ENCODE peak calls at places on chromosomes 1 and 21, in nine cellular contexts. One of them, this sample, is unnamed.

GRCh38 chr1:204751883-204752687 is 66.5 kb upstream of the LRRN2 start:
- DNase-seq in uterus: no peak
- DNase-seq in tibial artery: no peak
- DNase-seq in SK-N-SH: no peak
- DNase-seq in endodermal cell: peak; percentile 86
- DNase-seq in esophagus squamous epithelium: no peak
- DNase-seq in ovary: no peak
- DNase-seq in heart left ventricle: no peak
- DNase-seq in thoracic aorta: no peak
- DNase-seq in this sample: no peak

GRCh38 chr21:28856588-28857250 is 136.0 kb downstream of the LTN1 start:
- DNase-seq in uterus: peak; percentile 20
- DNase-seq in tibial artery: no peak
- DNase-seq in SK-N-SH: no peak
- DNase-seq in endodermal cell: peak; percentile 61
- DNase-seq in esophagus squamous epithelium: no peak
- DNase-seq in ovary: no peak
- DNase-seq in heart left ventricle: no peak
- DNase-seq in thoracic aorta: no peak
- DNase-seq in this sample: no peak

GRCh38 chr1:179971563-179972496 is 17.2 kb downstream of the CEP350 start:
- DNase-seq in uterus: no peak
- DNase-seq in tibial artery: no peak
- DNase-seq in SK-N-SH: no peak
- DNase-seq in endodermal cell: no peak
- DNase-seq in esophagus squamous epithelium: no peak
- DNase-seq in ovary: no peak
- DNase-seq in heart left ventricle: no peak
- DNase-seq in thoracic aorta: no peak
- DNase-seq in this sample: no peak

GRCh38 chr1:229296541-229296941 is 25.6 kb downstream of the RAB4A start:
- DNase-seq in uterus: no peak
- DNase-seq in tibial artery: no peak
- DNase-seq in SK-N-SH: no peak
- DNase-seq in endodermal cell: no peak
- DNase-seq in esophagus squamous epithelium: no peak
- DNase-seq in ovary: no peak
- DNase-seq in heart left ventricle: peak; percentile 74
- DNase-seq in thoracic aorta: no peak
- DNase-seq in this sample: peak; percentile 67

GRCh38 chr1:899636-900317 is 23.9 kb upstream of the SAMD11 start:
- DNase-seq in uterus: no peak
- DNase-seq in tibial artery: no peak
- DNase-seq in SK-N-SH: peak; percentile 15
- DNase-seq in endodermal cell: peak; percentile 16
- DNase-seq in esophagus squamous epithelium: no peak
- DNase-seq in ovary: no peak
- DNase-seq in heart left ventricle: no peak
- DNase-seq in thoracic aorta: no peak
- DNase-seq in this sample: no peak

GRCh38 chr1:17198476-17199258 is 6.3 kb upstream of the PADI1 start:
- DNase-seq in uterus: no peak
- DNase-seq in tibial artery: peak; percentile 33
- DNase-seq in SK-N-SH: no peak
- DNase-seq in endodermal cell: peak; percentile 37
- DNase-seq in esophagus squamous epithelium: no peak
- DNase-seq in ovary: no peak
- DNase-seq in heart left ventricle: no peak
- DNase-seq in thoracic aorta: no peak
- DNase-seq in this sample: no peak

GRCh38 chr1:197948926-197949899 is 32.0 kb downstream of the LHX9 start:
- DNase-seq in uterus: no peak
- DNase-seq in tibial artery: no peak
- DNase-seq in SK-N-SH: no peak
- DNase-seq in endodermal cell: no peak
- DNase-seq in esophagus squamous epithelium: no peak
- DNase-seq in ovary: no peak
- DNase-seq in heart left ventricle: no peak
- DNase-seq in thoracic aorta: no peak
- DNase-seq in this sample: no peak

GRCh38 chr1:109388884-109389637 is 8.7 kb downstream of the SORT1 start:
- DNase-seq in uterus: no peak
- DNase-seq in tibial artery: no peak
- DNase-seq in SK-N-SH: no peak
- DNase-seq in endodermal cell: no peak
- DNase-seq in esophagus squamous epithelium: no peak
- DNase-seq in ovary: no peak
- DNase-seq in heart left ventricle: no peak
- DNase-seq in thoracic aorta: no peak
- DNase-seq in this sample: peak; percentile 42

GRCh38 chr1:199684686-199685273 is 342.7 kb upstream of the NR5A2 start:
- DNase-seq in uterus: no peak
- DNase-seq in tibial artery: no peak
- DNase-seq in SK-N-SH: peak; percentile 46
- DNase-seq in endodermal cell: peak; percentile 63
- DNase-seq in esophagus squamous epithelium: no peak
- DNase-seq in ovary: no peak
- DNase-seq in heart left ventricle: no peak
- DNase-seq in thoracic aorta: no peak
- DNase-seq in this sample: no peak

GRCh38 chr1:56151402-56151801 is 428.0 kb downstream of the PLPP3 start:
- DNase-seq in uterus: no peak
- DNase-seq in tibial artery: no peak
- DNase-seq in SK-N-SH: no peak
- DNase-seq in endodermal cell: no peak
- DNase-seq in esophagus squamous epithelium: no peak
- DNase-seq in ovary: no peak
- DNase-seq in heart left ventricle: no peak
- DNase-seq in thoracic aorta: no peak
- DNase-seq in this sample: no peak

GRCh38 chr1:8902765-8903164 is 24.3 kb upstream of the ENO1 start:
- DNase-seq in uterus: no peak
- DNase-seq in tibial artery: no peak
- DNase-seq in SK-N-SH: no peak
- DNase-seq in endodermal cell: no peak
- DNase-seq in esophagus squamous epithelium: no peak
- DNase-seq in ovary: no peak
- DNase-seq in heart left ventricle: no peak
- DNase-seq in thoracic aorta: no peak
- DNase-seq in this sample: no peak

GRCh38 chr1:152224093-152224492 is at the start of gene HRNR:
- DNase-seq in uterus: no peak
- DNase-seq in tibial artery: no peak
- DNase-seq in SK-N-SH: no peak
- DNase-seq in endodermal cell: no peak
- DNase-seq in esophagus squamous epithelium: no peak
- DNase-seq in ovary: no peak
- DNase-seq in heart left ventricle: no peak
- DNase-seq in thoracic aorta: no peak
- DNase-seq in this sample: no peak

DNA sequence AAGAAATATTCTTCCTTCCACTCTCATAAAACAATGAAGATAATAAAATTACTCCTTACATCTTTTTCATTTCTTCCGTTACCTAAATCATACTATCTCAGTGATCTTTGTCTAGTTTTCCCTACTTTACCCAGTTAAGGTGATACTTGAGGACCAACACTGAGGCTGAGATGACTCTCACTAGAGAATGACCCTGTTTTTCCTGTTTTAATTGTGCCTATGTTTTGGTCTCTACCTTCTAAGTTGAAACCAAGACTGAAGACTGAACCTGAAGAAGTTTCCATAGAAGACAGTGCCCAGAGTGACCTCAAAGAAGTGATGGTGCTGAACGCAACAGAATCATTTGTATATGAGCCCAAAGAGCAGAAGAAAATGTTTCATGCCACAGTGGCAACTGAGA is 25.1 kb downstream of the AIM2 start:
- DNase-seq in uterus: no peak
- DNase-seq in tibial artery: no peak
- DNase-seq in SK-N-SH: no peak
- DNase-seq in endodermal cell: no peak
- DNase-seq in esophagus squamous epithelium: no peak
- DNase-seq in ovary: no peak
- DNase-seq in heart left ventricle: no peak
- DNase-seq in thoracic aorta: no peak
- DNase-seq in this sample: no peak
- TF ChIP-seq CTCF in uterus: no peak
- TF ChIP-seq CTCF in tibial artery: no peak
- TF ChIP-seq CTCF in SK-N-SH: no peak
- TF ChIP-seq CTCF in endodermal cell: no peak
- TF ChIP-seq CTCF in esophagus squamous epithelium: no peak
- TF ChIP-seq CTCF in ovary: no peak
- TF ChIP-seq CTCF in heart left ventricle: no peak
- TF ChIP-seq CTCF in thoracic aorta: no peak
- TF ChIP-seq CTCF in this sample: no peak

GRCh38 chr1:193185861-193186714 is at the start of gene B3GALT2:
- DNase-seq in uterus: no peak
- DNase-seq in tibial artery: no peak
- DNase-seq in SK-N-SH: peak; percentile 19
- DNase-seq in endodermal cell: no peak
- DNase-seq in esophagus squamous epithelium: no peak
- DNase-seq in ovary: no peak
- DNase-seq in heart left ventricle: peak; percentile 53
- DNase-seq in thoracic aorta: no peak
- DNase-seq in this sample: no peak

GRCh38 chr1:193185206-193185605 is 1.2 kb downstream of the B3GALT2 start:
- DNase-seq in uterus: no peak
- DNase-seq in tibial artery: no peak
- DNase-seq in SK-N-SH: no peak
- DNase-seq in endodermal cell: no peak
- DNase-seq in esophagus squamous epithelium: no peak
- DNase-seq in ovary: no peak
- DNase-seq in heart left ventricle: no peak
- DNase-seq in thoracic aorta: no peak
- DNase-seq in this sample: no peak

GRCh38 chr1:193183019-193183643 is 3.3 kb downstream of the B3GALT2 start:
- DNase-seq in uterus: no peak
- DNase-seq in tibial artery: no peak
- DNase-seq in SK-N-SH: peak; percentile 28
- DNase-seq in endodermal cell: no peak
- DNase-seq in esophagus squamous epithelium: no peak
- DNase-seq in ovary: no peak
- DNase-seq in heart left ventricle: no peak
- DNase-seq in thoracic aorta: no peak
- DNase-seq in this sample: no peak

GRCh38 chr1:193187114-193187513 is 701 bp upstream of the B3GALT2 start:
- DNase-seq in uterus: no peak
- DNase-seq in tibial artery: no peak
- DNase-seq in SK-N-SH: no peak
- DNase-seq in endodermal cell: no peak
- DNase-seq in esophagus squamous epithelium: no peak
- DNase-seq in ovary: no peak
- DNase-seq in heart left ventricle: no peak
- DNase-seq in thoracic aorta: no peak
- DNase-seq in this sample: no peak

DNA sequence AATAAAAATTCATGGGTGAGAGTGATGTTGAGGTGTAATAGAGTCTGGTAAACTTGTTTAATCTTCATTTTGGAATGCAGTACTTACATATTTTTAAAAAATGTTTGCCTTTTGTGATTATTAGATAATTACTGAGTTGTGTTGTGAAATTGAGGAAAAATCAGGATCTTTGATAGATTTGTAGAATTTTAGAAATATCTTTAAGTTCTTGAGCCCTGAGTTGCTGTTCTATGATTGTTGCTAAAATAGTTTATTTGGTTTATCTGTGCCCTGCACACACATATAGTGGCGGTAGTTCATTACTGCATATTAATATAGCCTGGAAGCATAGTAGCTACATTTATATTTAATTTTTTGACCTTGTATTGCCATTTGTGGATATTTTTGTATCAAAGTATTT is 1.6 kb downstream of the B3GALT2 start:
- DNase-seq in uterus: no peak
- DNase-seq in tibial artery: no peak
- DNase-seq in SK-N-SH: no peak
- DNase-seq in endodermal cell: no peak
- DNase-seq in esophagus squamous epithelium: no peak
- DNase-seq in ovary: no peak
- DNase-seq in heart left ventricle: no peak
- DNase-seq in thoracic aorta: no peak
- DNase-seq in this sample: no peak
- H3K4me1 ChIP-seq in uterus: no peaks in the 10 kb centered on the region
- H3K4me1 ChIP-seq in tibial artery: peaks cover 34% of the 10 kb centered on the region
- H3K4me1 ChIP-seq in SK-N-SH: peaks cover 30% of the 10 kb centered on the region
- H3K4me1 ChIP-seq in endodermal cell: peaks cover 3% of the 10 kb centered on the region
- H3K4me1 ChIP-seq in esophagus squamous epithelium: peaks cover 59% of the 10 kb centered on the region
- H3K4me1 ChIP-seq in ovary: peaks cover 3% of the 10 kb centered on the region
- H3K4me1 ChIP-seq in heart left ventricle: peaks cover 3% of the 10 kb centered on the region
- H3K4me1 ChIP-seq in thoracic aorta: peaks cover 49% of the 10 kb centered on the region
- H3K4me1 ChIP-seq in this sample: peaks cover 62% of the 10 kb centered on the region

GRCh38 chr1:14914351-14914988 is 239.1 kb upstream of the TMEM51 start:
- DNase-seq in uterus: no peak
- DNase-seq in tibial artery: no peak
- DNase-seq in SK-N-SH: no peak
- DNase-seq in endodermal cell: no peak
- DNase-seq in esophagus squamous epithelium: no peak
- DNase-seq in ovary: no peak
- DNase-seq in heart left ventricle: no peak
- DNase-seq in thoracic aorta: no peak
- DNase-seq in this sample: no peak
- H3K27ac ChIP-seq in uterus: no peak overlapping the region
- H3K27ac ChIP-seq in tibial artery: no peak overlapping the region
- H3K27ac ChIP-seq in SK-N-SH: no peak overlapping the region
- H3K27ac ChIP-seq in endodermal cell: no peak overlapping the region
- H3K27ac ChIP-seq in esophagus squamous epithelium: peak overlapping the region; percentile 86
- H3K27ac ChIP-seq in ovary: no peak overlapping the region
- H3K27ac ChIP-seq in heart left ventricle: no peak overlapping the region
- H3K27ac ChIP-seq in thoracic aorta: no peak overlapping the region
- H3K27ac ChIP-seq in this sample: no peak overlapping the region

GRCh38 chr1:170125269-170125668 is 20.5 kb upstream of the NTMT2 start:
- DNase-seq in uterus: no peak
- DNase-seq in tibial artery: no peak
- DNase-seq in SK-N-SH: no peak
- DNase-seq in endodermal cell: no peak
- DNase-seq in esophagus squamous epithelium: no peak
- DNase-seq in ovary: no peak
- DNase-seq in heart left ventricle: no peak
- DNase-seq in thoracic aorta: no peak
- DNase-seq in this sample: no peak

GRCh38 chr1:170122366-170122765 is 23.4 kb upstream of the NTMT2 start:
- DNase-seq in uterus: no peak
- DNase-seq in tibial artery: no peak
- DNase-seq in SK-N-SH: no peak
- DNase-seq in endodermal cell: no peak
- DNase-seq in esophagus squamous epithelium: no peak
- DNase-seq in ovary: no peak
- DNase-seq in heart left ventricle: no peak
- DNase-seq in thoracic aorta: no peak
- DNase-seq in this sample: no peak

GRCh38 chr1:170131984-170132383 is 13.8 kb upstream of the NTMT2 start:
- DNase-seq in uterus: no peak
- DNase-seq in tibial artery: no peak
- DNase-seq in SK-N-SH: no peak
- DNase-seq in endodermal cell: no peak
- DNase-seq in esophagus squamous epithelium: no peak
- DNase-seq in ovary: no peak
- DNase-seq in heart left ventricle: no peak
- DNase-seq in thoracic aorta: no peak
- DNase-seq in this sample: no peak

GRCh38 chr1:170131450-170131849 is 14.3 kb upstream of the NTMT2 start:
- DNase-seq in uterus: no peak
- DNase-seq in tibial artery: no peak
- DNase-seq in SK-N-SH: no peak
- DNase-seq in endodermal cell: no peak
- DNase-seq in esophagus squamous epithelium: no peak
- DNase-seq in ovary: no peak
- DNase-seq in heart left ventricle: no peak
- DNase-seq in thoracic aorta: no peak
- DNase-seq in this sample: no peak

GRCh38 chr1:170126691-170127090 is 19.1 kb upstream of the NTMT2 start:
- DNase-seq in uterus: no peak
- DNase-seq in tibial artery: no peak
- DNase-seq in SK-N-SH: no peak
- DNase-seq in endodermal cell: peak; percentile 69
- DNase-seq in esophagus squamous epithelium: no peak
- DNase-seq in ovary: no peak
- DNase-seq in heart left ventricle: no peak
- DNase-seq in thoracic aorta: no peak
- DNase-seq in this sample: no peak
- TF ChIP-seq CTCF in uterus: no peak
- TF ChIP-seq CTCF in tibial artery: no peak
- TF ChIP-seq CTCF in SK-N-SH: peak; percentile 19
- TF ChIP-seq CTCF in endodermal cell: peak; percentile 47
- TF ChIP-seq CTCF in esophagus squamous epithelium: no peak
- TF ChIP-seq CTCF in ovary: no peak
- TF ChIP-seq CTCF in heart left ventricle: no peak
- TF ChIP-seq CTCF in thoracic aorta: no peak
- TF ChIP-seq CTCF in this sample: no peak